ENCODE peak calls at places on chromosomes 1 and 21, in four cellular contexts. W is caudate nucleus, O is nucleus accumbens, P is NCI-H345. Y is an unnamed sample.

GRCh38 chr1:153565529-153566374 is at the start of gene S100A2:
- DNase-seq in W (no peak), O (no peak), P (peak), Y (peak)

GRCh38 chr1:1179339-1179982 is 5.8 kb downstream of the TTLL10 start:
- DNase-seq in W (no peak), O (no peak), P (no peak), Y (no peak)

GRCh38 chr1:164589408-164589807 is 30.4 kb downstream of the PBX1 start:
- DNase-seq in W (no peak), O (no peak), P (no peak), Y (no peak)

GRCh38 chr1:30183895-30184294 is 539.5 kb downstream of the MATN1 start:
- DNase-seq in W (no peak), O (no peak), P (no peak), Y (no peak)

GRCh38 chr1:198064181-198064580 is 92.6 kb upstream of the NEK7 start:
- DNase-seq in W (no peak), O (no peak), P (no peak), Y (no peak)

GRCh38 chr1:209207701-209208286 is 375.7 kb upstream of the CAMK1G start:
- DNase-seq in W (no peak), O (peak), P (peak), Y (peak)

GRCh38 chr1:150072959-150073358 is 5.4 kb downstream of the VPS45 start:
- DNase-seq in W (no peak), O (no peak), P (peak), Y (peak)

GRCh38 chr1:85495556-85495955 is 30.6 kb upstream of the DDAH1 start:
- DNase-seq in W (no peak), O (no peak), P (no peak), Y (peak)

GRCh38 chr1:56034222-56034621 is 545.1 kb downstream of the PLPP3 start:
- DNase-seq in W (no peak), O (no peak), P (no peak), Y (no peak)

GRCh38 chr1:30639881-30640452 is 83.4 kb downstream of the MATN1 start:
- DNase-seq in W (no peak), O (no peak), P (peak), Y (peak)

GRCh38 chr1:19818324-19818723 is 3.2 kb upstream of the RNF186 start:
- DNase-seq in W (no peak), O (no peak), P (no peak), Y (no peak)

GRCh38 chr1:15736666-15737229 is 690 bp downstream of the SLC25A34 start:
- DNase-seq in W (no peak), O (no peak), P (no peak), Y (no peak)

GRCh38 chr1:26239936-26240335 is 5.9 kb downstream of the CEP85 start:
- DNase-seq in W (no peak), O (no peak), P (no peak), Y (no peak)

GRCh38 chr1:97739596-97740103 is 181.2 kb downstream of the DPYD start:
- DNase-seq in W (no peak), O (no peak), P (no peak), Y (no peak)

GRCh38 chr1:27141266-27142003 is 13.5 kb downstream of the SLC9A1 start:
- DNase-seq in W (no peak), O (no peak), P (peak), Y (peak)

GRCh38 chr1:72431810-72432209 is 149.5 kb upstream of the NEGR1 start:
- DNase-seq in W (no peak), O (no peak), P (no peak), Y (no peak)

GRCh38 chr21:30257773-30258172 is 25.0 kb downstream of the KRTAP24-1 start:
- DNase-seq in W (no peak), O (no peak), P (no peak), Y (no peak)

GRCh38 chr1:100578201-100578600 is 40.3 kb downstream of the GPR88 start:
- DNase-seq in W (no peak), O (no peak), P (no peak), Y (no peak)

GRCh38 chr1:202349263-202349928 is 897 bp downstream of the PPP1R12B start:
- DNase-seq in W (no peak), O (no peak), P (no peak), Y (peak)

GRCh38 chr1:157404614-157405013 is 147.7 kb downstream of the FCRL5 start:
- DNase-seq in W (no peak), O (no peak), P (no peak), Y (no peak)

GRCh38 chr21:38315155-38315554 is 58.4 kb downstream of the KCNJ15 start:
- DNase-seq in W (no peak), O (no peak), P (no peak), Y (no peak)

GRCh38 chr1:155847823-155848529 is 9.0 kb downstream of the GON4L start:
- DNase-seq in W (no peak), O (no peak), P (no peak), Y (no peak)

GRCh38 chr21:41817228-41817627 is 50.4 kb upstream of the RIPK4 start:
- DNase-seq in W (no peak), O (no peak), P (peak), Y (peak)

GRCh38 chr1:159011701-159012100 is 2.0 kb downstream of the IFI16 start:
- DNase-seq in W (no peak), O (no peak), P (no peak), Y (no peak)

GRCh38 chr1:85587846-85588245 is 7.3 kb downstream of the CCN1 start:
- DNase-seq in W (no peak), O (no peak), P (no peak), Y (no peak)

GRCh38 chr1:215728206-215728605 is 161.1 kb downstream of the KCTD3 start:
- DNase-seq in W (no peak), O (no peak), P (no peak), Y (no peak)

GRCh38 chr1:178538192-178538916 is 25.4 kb downstream of the TEX35 start:
- DNase-seq in W (no peak), O (no peak), P (no peak), Y (no peak)

GRCh38 chr1:156694563-156694962 is 10.8 kb downstream of the CRABP2 start:
- DNase-seq in W (no peak), O (no peak), P (no peak), Y (peak)

GRCh38 chr1:97105531-97105930 is 383.9 kb downstream of the PTBP2 start:
- DNase-seq in W (no peak), O (no peak), P (no peak), Y (no peak)

GRCh38 chr1:55632906-55633305 is 417.7 kb upstream of the USP24 start:
- DNase-seq in W (no peak), O (no peak), P (no peak), Y (peak)

GRCh38 chr21:32717851-32718316 is 9.9 kb downstream of the SYNJ1 start:
- DNase-seq in W (no peak), O (no peak), P (no peak), Y (peak)

GRCh38 chr1:197199923-197200467 is 53.5 kb upstream of the ASPM start:
- DNase-seq in W (no peak), O (no peak), P (no peak), Y (peak)

GRCh38 chr1:228276901-228277490 is 69.2 kb downstream of the OBSCN start:
- DNase-seq in W (no peak), O (no peak), P (no peak), Y (no peak)

GRCh38 chr1:93003981-93004380 is 42.7 kb upstream of the DIPK1A start:
- DNase-seq in W (no peak), O (no peak), P (no peak), Y (no peak)

GRCh38 chr1:21865609-21865942 is 53.5 kb downstream of the LDLRAD2 start:
- DNase-seq in W (no peak), O (no peak), P (no peak), Y (no peak)

GRCh38 chr1:208475449-208475848 is 231.3 kb upstream of the PLXNA2 start:
- DNase-seq in W (no peak), O (peak), P (no peak), Y (no peak)

GRCh38 chr1:15272009-15272781 is 25.2 kb downstream of the FHAD1 start:
- DNase-seq in W (no peak), O (no peak), P (peak), Y (peak)

GRCh38 chr1:85199667-85200366 is 999 bp downstream of the SYDE2 start:
- DNase-seq in W (no peak), O (no peak), P (no peak), Y (peak)